ENCODE peak calls at places on chromosomes 5 and 9, in seven cellular contexts. P is breast epithelium, V is endodermal cell, N is cardiac muscle cell, O is IMR-90, G is AG04450, K is lung. E is an unnamed sample.

GRCh38 chr5:6424110-6424659 is 24.5 kb upstream of the UBE2QL1 start:
- DNase-seq in P (no peak), V (no peak), N (no peak), O (no peak), G (no peak), K (no peak), E (no peak)

GRCh38 chr5:148666353-148666752 is 12.0 kb upstream of the HTR4 start:
- DNase-seq in P (no peak), V (no peak), N (peak; percentile 48), O (peak; percentile 1), G (no peak), K (no peak), E (no peak)

GRCh38 chr5:137688248-137688840 is 47.5 kb downstream of the KLHL3 start:
- DNase-seq in P (no peak), V (no peak), N (no peak), O (peak; percentile 11), G (no peak), K (no peak), E (no peak)

GRCh38 chr5:2017540-2018389 is 135.0 kb upstream of the IRX4 start:
- DNase-seq in P (no peak), V (peak; percentile 80), N (no peak), O (peak; percentile 10), G (no peak), K (no peak), E (no peak)

GRCh38 chr9:130042406-130042930 is 521 bp downstream of the FNBP1 start:
- DNase-seq in P (no peak), V (no peak), N (peak; percentile 56), O (no peak), G (no peak), K (no peak), E (no peak)

GRCh38 chr5:176542596-176543427 is 5.6 kb upstream of the RNF44 start:
- DNase-seq in P (no peak), V (peak; percentile 82), N (peak; percentile 79), O (peak; percentile 23), G (no peak), K (no peak), E (no peak)

GRCh38 chr5:151257731-151258715 is 5.0 kb downstream of the GM2A start:
- DNase-seq in P (no peak), V (no peak), N (no peak), O (peak; percentile 19), G (no peak), K (no peak), E (peak; percentile 50)

GRCh38 chr5:169581580-169582227 is 1.9 kb upstream of the SPDL1 start:
- DNase-seq in P (no peak), V (peak; percentile 84), N (peak; percentile 71), O (peak; percentile 61), G (no peak), K (peak; percentile 54), E (peak; percentile 62)

GRCh38 chr5:139919308-139919707 is 123.7 kb downstream of the PSD2 start:
- DNase-seq in P (no peak), V (no peak), N (no peak), O (no peak), G (no peak), K (no peak), E (no peak)

DNA sequence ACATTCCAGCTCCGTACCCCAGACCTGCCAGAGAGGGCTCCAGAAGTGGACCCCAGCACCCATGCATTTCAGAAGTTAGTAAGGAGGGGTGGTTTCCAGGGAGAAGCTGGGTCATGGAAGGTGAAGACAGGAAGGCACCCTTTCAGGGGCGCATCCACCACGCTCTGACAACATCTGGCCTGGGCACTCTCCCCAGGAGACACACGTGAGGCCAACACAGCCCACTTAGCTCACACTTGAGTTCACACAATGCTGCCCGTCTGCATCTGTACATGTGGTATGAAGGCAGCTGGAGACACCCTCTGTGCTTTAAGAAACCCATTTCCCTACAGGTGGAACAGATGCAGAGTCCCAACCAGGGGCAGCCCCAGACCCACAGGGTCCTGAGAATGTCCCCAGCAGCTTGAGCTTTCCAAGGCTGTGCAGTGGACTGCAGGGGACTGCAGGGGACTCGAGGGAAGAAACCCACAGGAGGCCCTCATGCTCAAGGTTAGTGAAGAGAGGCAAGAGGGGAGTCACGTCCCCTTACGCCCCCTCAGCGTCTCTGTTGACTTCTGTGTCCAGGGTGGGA is 326.8 kb upstream of the IRX1 start:
- DNase-seq in P (no peak), V (no peak), N (no peak), O (no peak), G (no peak), K (peak; percentile 20), E (no peak)
- TF ChIP-seq CTCF in P (no peak), V (no peak), N (no peak), O (no peak), G (no peak), K (no peak), E (no peak)

GRCh38 chr9:137959641-137960411 is 82.2 kb downstream of the CACNA1B start:
- DNase-seq in P (peak; percentile 54), V (no peak), N (no peak), O (no peak), G (no peak), K (no peak), E (no peak)

GRCh38 chr9:137956039-137956438 is 78.5 kb downstream of the CACNA1B start:
- DNase-seq in P (no peak), V (no peak), N (no peak), O (no peak), G (no peak), K (no peak), E (no peak)

GRCh38 chr9:137956688-137957385 is 79.3 kb downstream of the CACNA1B start:
- DNase-seq in P (no peak), V (no peak), N (no peak), O (no peak), G (no peak), K (no peak), E (no peak)

GRCh38 chr9:137963525-137963924 is 85.9 kb downstream of the CACNA1B start:
- DNase-seq in P (no peak), V (no peak), N (no peak), O (no peak), G (no peak), K (no peak), E (no peak)

DNA sequence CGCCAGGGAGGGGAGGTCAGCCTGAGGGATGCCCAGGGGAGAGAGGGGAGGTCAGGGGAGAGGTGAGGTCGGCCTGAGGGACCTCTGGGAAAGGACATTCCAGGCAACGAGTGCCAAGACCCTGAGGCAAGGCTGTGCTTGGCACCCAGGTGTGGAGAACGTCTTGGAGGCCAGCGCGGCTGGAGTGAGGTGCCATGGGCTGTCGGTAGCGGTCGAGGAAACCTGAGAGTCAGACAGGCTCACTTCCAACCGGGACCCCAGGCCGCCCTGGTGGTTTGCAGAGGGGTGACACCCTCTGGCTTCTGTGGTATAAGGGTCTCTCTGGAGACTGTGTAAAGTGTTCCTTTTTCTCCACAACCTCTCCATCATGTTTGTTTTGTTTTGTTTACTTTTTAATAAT is 82.9 kb downstream of the CACNA1B start:
- DNase-seq in P (no peak), V (peak; percentile 71), N (peak; percentile 30), O (no peak), G (no peak), K (no peak), E (no peak)
- TF ChIP-seq CTCF in P (no peak), V (peak; percentile 72), N (no peak), O (no peak), G (no peak), K (no peak), E (no peak)

GRCh38 chr5:78533356-78533755 is 115.2 kb downstream of the LHFPL2 start:
- DNase-seq in P (no peak), V (no peak), N (no peak), O (peak; percentile 38), G (no peak), K (no peak), E (peak; percentile 17)
- TF ChIP-seq CTCF in P (no peak), V (peak; percentile 72), N (peak; percentile 51), O (peak; percentile 48), G (peak; percentile 49), K (no peak), E (peak; percentile 67)

GRCh38 chr9:136267261-136268111 is 21.9 kb upstream of the QSOX2 start:
- DNase-seq in P (peak; percentile 65), V (peak; percentile 95), N (peak; percentile 89), O (peak; percentile 78), G (peak; percentile 49), K (peak; percentile 75), E (peak; percentile 74)
- TF ChIP-seq CTCF in P (no peak), V (no peak), N (peak; percentile 29), O (peak; percentile 43), G (peak; percentile 36), K (peak; percentile 25), E (peak; percentile 46)

DNA sequence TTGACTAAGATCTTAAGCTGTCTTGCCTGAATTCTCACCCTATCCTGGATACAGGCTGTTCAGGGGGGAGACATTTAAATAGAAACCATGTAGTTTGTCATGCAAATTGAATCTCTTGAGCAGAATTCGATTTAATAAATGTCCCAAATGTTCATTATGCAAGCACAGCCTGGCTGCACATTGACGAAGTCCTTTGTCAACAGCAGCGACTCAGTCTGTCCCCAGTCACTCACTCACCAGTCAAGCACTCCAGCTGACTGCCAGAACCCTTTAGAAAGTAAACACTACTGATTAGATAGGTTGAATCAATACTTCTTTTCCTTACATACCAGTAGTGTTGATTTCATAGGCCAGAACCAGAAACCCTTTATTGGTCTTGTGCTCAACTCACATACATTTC is 27.5 kb downstream of the CDH6 start:
- DNase-seq in P (no peak), V (peak; percentile 47), N (peak; percentile 52), O (peak; percentile 27), G (no peak), K (no peak), E (no peak)
- TF ChIP-seq CTCF in P (no peak), V (no peak), N (no peak), O (no peak), G (no peak), K (no peak), E (no peak)

GRCh38 chr9:35618325-35618727 is at the start of gene CD72:
- DNase-seq in P (no peak), V (no peak), N (no peak), O (no peak), G (no peak), K (no peak), E (no peak)

GRCh38 chr9:35619800-35620158 is 1.6 kb upstream of the CD72 start:
- DNase-seq in P (no peak), V (no peak), N (no peak), O (no peak), G (no peak), K (no peak), E (no peak)

GRCh38 chr9:35616681-35617459 is 1.3 kb downstream of the CD72 start:
- DNase-seq in P (no peak), V (peak; percentile 76), N (peak; percentile 69), O (peak; percentile 69), G (no peak), K (peak; percentile 73), E (no peak)

GRCh38 chr9:35617548-35617947 is 665 bp downstream of the CD72 start:
- DNase-seq in P (no peak), V (no peak), N (no peak), O (no peak), G (no peak), K (no peak), E (no peak)

GRCh38 chr9:35618854-35619799 is 914 bp upstream of the CD72 start:
- DNase-seq in P (no peak), V (no peak), N (no peak), O (peak; percentile 21), G (no peak), K (no peak), E (no peak)
- TF ChIP-seq CTCF in P (no peak), V (no peak), N (no peak), O (no peak), G (no peak), K (no peak), E (no peak)

GRCh38 chr5:168104811-168105481 is 186.5 kb upstream of the WWC1 start:
- DNase-seq in P (no peak), V (peak; percentile 81), N (peak; percentile 22), O (no peak), G (no peak), K (no peak), E (no peak)
- TF ChIP-seq CTCF in P (no peak), V (peak; percentile 64), N (no peak), O (no peak), G (no peak), K (no peak), E (peak; percentile 64)

GRCh38 chr9:105360344-105360743 is 87.5 kb upstream of the FSD1L start:
- DNase-seq in P (no peak), V (no peak), N (no peak), O (no peak), G (no peak), K (no peak), E (no peak)
- TF ChIP-seq CTCF in P (no peak), V (peak; percentile 58), N (no peak), O (no peak), G (no peak), K (no peak), E (peak; percentile 27)

E was measured in HFFc6.